ENCODE peak calls at places on chromosomes 12 and 14, in five cellular contexts. S is CD8-positive, alpha-beta T cell; R is ELF-1; Q is body of pancreas; C is HT1080. B is an unnamed sample.

GRCh38 chr14:74567646-74568379 is 44.2 kb downstream of the LTBP2 start:
- DNase-seq in S (no peak), R (no peak), Q (no peak), C (no peak), B (peak; percentile 51)

GRCh38 chr14:75970989-75971388 is 10.8 kb downstream of the TGFB3 start:
- DNase-seq in S (no peak), R (no peak), Q (no peak), C (no peak), B (no peak)

GRCh38 chr14:99150236-99150635 is 121.8 kb downstream of the BCL11B start:
- DNase-seq in S (no peak), R (no peak), Q (no peak), C (no peak), B (no peak)

GRCh38 chr12:130934753-130935152 is 19.0 kb upstream of the ADGRD1 start:
- DNase-seq in S (no peak), R (no peak), Q (no peak), C (no peak), B (no peak)

GRCh38 chr12:109154485-109155438 is 38.4 kb downstream of the ACACB start:
- DNase-seq in S (peak; percentile 89), R (peak; percentile 94), Q (peak; percentile 84), C (peak; percentile 70), B (peak; percentile 29)

GRCh38 chr14:68972507-68973272 is 6.4 kb downstream of the ACTN1 start:
- DNase-seq in S (no peak), R (no peak), Q (no peak), C (no peak), B (no peak)

GRCh38 chr12:40056357-40056756 is 49.5 kb downstream of the SLC2A13 start:
- DNase-seq in S (no peak), R (no peak), Q (no peak), C (no peak), B (no peak)

GRCh38 chr12:13173537-13173936 is 23.0 kb upstream of the EMP1 start:
- DNase-seq in S (no peak), R (peak; percentile 40), Q (peak; percentile 34), C (peak; percentile 97), B (peak; percentile 99)

GRCh38 chr12:88036368-88036965 is 7.3 kb upstream of the C12orf50 start:
- DNase-seq in S (no peak), R (no peak), Q (peak; percentile 49), C (peak; percentile 13), B (peak; percentile 42)

GRCh38 chr12:114784526-114784925 is 100.6 kb upstream of the TBX3 start:
- DNase-seq in S (no peak), R (no peak), Q (no peak), C (no peak), B (no peak)

GRCh38 chr12:101743724-101744472 is 4.6 kb upstream of the SYCP3 start:
- DNase-seq in S (no peak), R (no peak), Q (peak; percentile 11), C (no peak), B (no peak)

GRCh38 chr12:61546296-61546695 is 713.9 kb upstream of the USP15 start:
- DNase-seq in S (no peak), R (peak; percentile 12), Q (peak; percentile 7), C (peak; percentile 7), B (peak; percentile 37)

GRCh38 chr12:98656289-98657101 is 11.4 kb downstream of the APAF1 start:
- DNase-seq in S (no peak), R (no peak), Q (no peak), C (no peak), B (peak; percentile 14)

GRCh38 chr14:61385002-61385685 is 63.8 kb downstream of the PRKCH start:
- DNase-seq in S (peak; percentile 76), R (no peak), Q (no peak), C (no peak), B (no peak)

GRCh38 chr14:100237735-100238418 is 1.1 kb upstream of the YY1 start:
- DNase-seq in S (peak; percentile 70), R (peak; percentile 51), Q (peak; percentile 64), C (peak; percentile 55), B (no peak)

GRCh38 chr14:68789002-68789797 is 3.7 kb downstream of the ZFP36L1 start:
- DNase-seq in S (peak; percentile 92), R (peak; percentile 82), Q (peak; percentile 90), C (peak; percentile 79), B (no peak)

GRCh38 chr12:113130457-113131135 is 5.0 kb downstream of the RASAL1 start:
- DNase-seq in S (no peak), R (peak; percentile 51), Q (peak; percentile 26), C (peak; percentile 55), B (no peak)

GRCh38 chr12:8644345-8645248 is 18.0 kb downstream of the MFAP5 start:
- DNase-seq in S (peak; percentile 66), R (no peak), Q (no peak), C (no peak), B (peak; percentile 57)

GRCh38 chr12:71157601-71158233 is at the start of gene TSPAN8:
- DNase-seq in S (no peak), R (no peak), Q (peak; percentile 45), C (no peak), B (no peak)

GRCh38 chr12:53221203-53222076 is 10.6 kb downstream of the RARG start:
- DNase-seq in S (peak; percentile 72), R (no peak), Q (peak; percentile 87), C (peak; percentile 54), B (peak; percentile 18)

GRCh38 chr12:128542844-128543243 is 275.9 kb downstream of the TMEM132C start:
- DNase-seq in S (no peak), R (no peak), Q (no peak), C (no peak), B (no peak)

GRCh38 chr14:105281354-105282097 is 19.3 kb downstream of the BRF1 start:
- DNase-seq in S (no peak), R (peak; percentile 58), Q (peak; percentile 64), C (peak; percentile 59), B (peak; percentile 20)

GRCh38 chr12:109469516-109469915 is 7.6 kb downstream of the KCTD10 start:
- DNase-seq in S (no peak), R (no peak), Q (no peak), C (no peak), B (no peak)

GRCh38 chr12:6039894-6040601 is 84.4 kb downstream of the VWF start:
- DNase-seq in S (peak; percentile 60), R (peak; percentile 81), Q (peak; percentile 51), C (peak; percentile 68), B (peak; percentile 44)

GRCh38 chr14:103695331-103696026 is 19.8 kb downstream of the XRCC3 start:
- DNase-seq in S (no peak), R (no peak), Q (no peak), C (no peak), B (no peak)

GRCh38 chr14:25038044-25038668 is 11.8 kb downstream of the STXBP6 start:
- DNase-seq in S (no peak), R (no peak), Q (no peak), C (no peak), B (no peak)

GRCh38 chr14:47149326-47149725 is 497.7 kb upstream of the RPL10L start:
- DNase-seq in S (no peak), R (no peak), Q (no peak), C (peak; percentile 63), B (peak; percentile 26)

GRCh38 chr14:64279719-64280668 is 14.2 kb downstream of the ESR2 start:
- DNase-seq in S (no peak), R (no peak), Q (no peak), C (peak; percentile 89), B (peak; percentile 32)

GRCh38 chr12:9319044-9319841 is 111.0 kb upstream of the PZP start:
- DNase-seq in S (no peak), R (no peak), Q (no peak), C (no peak), B (no peak)

GRCh38 chr14:106605548-106606448 is 1079.4 kb downstream of the TMEM121 start:
- DNase-seq in S (peak; percentile 83), R (peak; percentile 2), Q (peak; percentile 54), C (peak; percentile 34), B (no peak)

GRCh38 chr12:41462312-41462711 is 274.2 kb downstream of the PDZRN4 start:
- DNase-seq in S (no peak), R (no peak), Q (no peak), C (no peak), B (peak; percentile 22)

GRCh38 chr12:17810399-17810798 is 279.6 kb downstream of the RERGL start:
- DNase-seq in S (no peak), R (no peak), Q (no peak), C (no peak), B (no peak)

GRCh38 chr12:2341871-2342270 is 289.1 kb downstream of the CACNA1C start:
- DNase-seq in S (no peak), R (no peak), Q (no peak), C (peak; percentile 78), B (no peak)

GRCh38 chr14:92456215-92457017 is 57.2 kb upstream of the RIN3 start:
- DNase-seq in S (no peak), R (peak; percentile 77), Q (no peak), C (peak; percentile 57), B (no peak)

GRCh38 chr14:86915416-86915815 is 1077.6 kb downstream of the GALC start:
- DNase-seq in S (no peak), R (no peak), Q (no peak), C (no peak), B (no peak)

GRCh38 chr12:72271741-72272661 is at the start of gene TRHDE:
- DNase-seq in S (no peak), R (peak; percentile 80), Q (peak; percentile 79), C (no peak), B (no peak)

GRCh38 chr14:32259368-32260013 is 56.4 kb upstream of the RNU6-8 start:
- DNase-seq in S (no peak), R (peak; percentile 84), Q (no peak), C (peak; percentile 84), B (peak; percentile 74)

B was measured in foreskin keratinocyte.